ENCODE peak calls at places on chromosomes 6 and 20, in ten cellular contexts. M, S, I, K, T, D, N, G, Z and Y are unnamed samples.

GRCh38 chr6:108097882-108098281 is 23.3 kb upstream of the OSTM1 start:
- DNase-seq in Z (no peak), T (no peak), D (no peak), G (no peak), N (no peak), S (no peak), I (peak), K (no peak), M (no peak), Y (no peak)

GRCh38 chr6:18506387-18507017 is 119.4 kb downstream of the RNF144B start:
- DNase-seq in D (peak), M (no peak), T (no peak), S (no peak), Z (no peak), I (no peak), G (no peak), K (no peak), N (no peak), Y (no peak)

GRCh38 chr6:51489133-51489532 is 598.3 kb downstream of the PKHD1 start:
- DNase-seq in Z (no peak), K (no peak), D (no peak), S (no peak), T (no peak), M (no peak), I (no peak), G (no peak), N (no peak), Y (no peak)

GRCh38 chr6:53290547-53291510 is 57.9 kb downstream of the ELOVL5 start:
- DNase-seq in T (no peak), Z (no peak), K (no peak), S (no peak), I (no peak), G (no peak), N (no peak), M (no peak), D (no peak), Y (no peak)

GRCh38 chr6:136502791-136503190 is 47.4 kb downstream of the MAP7 start:
- DNase-seq in K (no peak), T (no peak), I (no peak), N (no peak), G (no peak), D (no peak), Z (no peak), M (no peak), S (no peak), Y (no peak)

GRCh38 chr20:10314198-10314597 is 95.6 kb downstream of the SNAP25 start:
- DNase-seq in S (no peak), K (peak), G (no peak), Z (peak), N (no peak), I (peak), T (no peak), D (peak), M (no peak), Y (no peak)

GRCh38 chr6:155418017-155418749 is 37.5 kb downstream of the NOX3 start:
- DNase-seq in D (peak), S (no peak), N (peak), Z (peak), K (peak), T (peak), I (peak), M (no peak), G (no peak), Y (no peak)

GRCh38 chr6:128519931-128520435 is 416 bp downstream of the PTPRK start:
- DNase-seq in T (peak), I (peak), G (no peak), M (no peak), N (no peak), Z (no peak), D (no peak), S (no peak), K (no peak), Y (no peak)

GRCh38 chr6:12228447-12229146 is 61.6 kb upstream of the EDN1 start:
- DNase-seq in K (no peak), T (no peak), N (no peak), S (peak), D (no peak), M (no peak), Z (no peak), G (no peak), I (no peak), Y (no peak)

GRCh38 chr6:106066984-106067383 is 19.2 kb upstream of the PRDM1 start:
- DNase-seq in Z (peak), T (no peak), I (no peak), D (no peak), G (no peak), K (no peak), S (no peak), M (no peak), N (no peak), Y (no peak)

GRCh38 chr6:25202505-25202904 is 76.7 kb upstream of the CARMIL1 start:
- DNase-seq in I (peak), N (no peak), D (peak), M (no peak), Z (peak), S (no peak), T (no peak), K (peak), G (no peak), Y (no peak)

GRCh38 chr6:138512615-138513014 is 13.3 kb upstream of the NHSL1 start:
- DNase-seq in Z (no peak), S (no peak), N (no peak), K (no peak), D (no peak), I (no peak), T (no peak), M (no peak), G (no peak), Y (no peak)

GRCh38 chr6:153104220-153104619 is 26.9 kb downstream of the RGS17 start:
- DNase-seq in I (no peak), G (no peak), T (no peak), Z (peak), N (no peak), K (peak), M (no peak), S (no peak), D (no peak), Y (no peak)

GRCh38 chr6:51536728-51537127 is 550.7 kb downstream of the PKHD1 start:
- DNase-seq in T (no peak), G (no peak), N (no peak), S (no peak), M (no peak), K (no peak), Z (no peak), I (no peak), D (no peak), Y (no peak)

GRCh38 chr6:107679457-107679856 is 144.7 kb downstream of the SCML4 start:
- DNase-seq in Z (peak), I (peak), K (peak), N (no peak), M (no peak), S (no peak), D (peak), G (no peak), T (no peak), Y (no peak)

GRCh38 chr6:119484598-119484997 is 135.0 kb upstream of the MAN1A1 start:
- DNase-seq in M (no peak), Z (peak), S (no peak), I (peak), K (peak), D (peak), T (no peak), N (no peak), G (no peak), Y (no peak)

GRCh38 chr20:3749689-3750639 is 17.5 kb downstream of the HSPA12B start:
- DNase-seq in K (peak), Z (no peak), M (no peak), N (no peak), S (peak), G (no peak), D (no peak), T (no peak), I (no peak), Y (peak)

GRCh38 chr6:73694711-73695411 is 1.1 kb upstream of the CD109 start:
- DNase-seq in N (no peak), G (no peak), Z (peak), T (no peak), I (peak), M (no peak), K (peak), D (no peak), S (no peak), Y (no peak)

GRCh38 chr6:54010340-54011276 is 100.6 kb upstream of the MLIP start:
- DNase-seq in M (no peak), G (no peak), Z (peak), I (peak), S (peak), N (no peak), T (no peak), D (no peak), K (peak), Y (no peak)

GRCh38 chr6:146785001-146785585 is 186.3 kb downstream of the ADGB start:
- DNase-seq in N (no peak), D (peak), G (peak), I (peak), T (no peak), Z (peak), S (peak), M (peak), K (peak), Y (peak)

GRCh38 chr20:34042286-34042685 is 48.6 kb downstream of the RALY start:
- DNase-seq in M (no peak), K (peak), I (no peak), D (no peak), N (no peak), S (no peak), Z (no peak), T (no peak), G (no peak), Y (peak)

GRCh38 chr6:113362542-113363430 is 494.4 kb upstream of the MARCKS start:
- DNase-seq in T (no peak), K (no peak), D (peak), S (no peak), M (no peak), N (no peak), I (no peak), G (no peak), Z (no peak), Y (no peak)

GRCh38 chr20:48682529-48683385 is 145.0 kb downstream of the PREX1 start:
- DNase-seq in I (peak), Z (peak), M (peak), S (peak), K (peak), T (no peak), D (peak), N (no peak), G (no peak), Y (peak)

GRCh38 chr6:82419859-82420258 is 56.2 kb downstream of the TPBG start:
- DNase-seq in Z (no peak), S (no peak), D (no peak), T (no peak), K (no peak), N (no peak), G (no peak), I (no peak), M (no peak), Y (no peak)